ENCODE peak calls at places on chromosome 15, in seven cellular contexts. L is thoracic aorta; K is breast epithelium; S is fibroblast of lung; Y is CD8-positive, alpha-beta T cell; O is esophagus muscularis mucosa; Q is colonic mucosa. P is an unnamed sample. For H3K9me3, the result is how much of the 10 kb centered on the place peaks cover.

GRCh38 chr15:35427091-35427490 is 118.9 kb downstream of the DPH6 start:
- DNase-seq in Y (no peak), K (no peak), L (no peak), Q (no peak), S (peak), O (no peak), P (no peak)

GRCh38 chr15:31147943-31148621 is 46.6 kb upstream of the TRPM1 start:
- DNase-seq in S (no peak), K (no peak), Y (no peak), O (no peak), L (no peak), Q (no peak), P (no peak)

GRCh38 chr15:80489030-80489594 is 84.9 kb downstream of the ARNT2 start:
- DNase-seq in Q (no peak), Y (no peak), S (peak), L (no peak), O (no peak), K (no peak), P (no peak)

GRCh38 chr15:40146037-40146436 is 14.8 kb upstream of the BUB1B start:
- DNase-seq in Q (no peak), K (no peak), S (peak), O (no peak), Y (peak), L (no peak), P (no peak)

GRCh38 chr15:25683911-25684310 is 179.2 kb downstream of the ATP10A start:
- DNase-seq in Q (no peak), K (no peak), Y (peak), S (no peak), L (no peak), O (no peak), P (no peak)

GRCh38 chr15:31272558-31273257 is 53.9 kb upstream of the KLF13 start:
- DNase-seq in L (no peak), K (peak), S (no peak), O (peak), Q (peak), Y (peak), P (no peak)

GRCh38 chr15:65077981-65078352 is 1.4 kb downstream of the KBTBD13 start:
- DNase-seq in Y (peak), Q (peak), L (no peak), S (peak), K (peak), O (no peak), P (peak)

GRCh38 chr15:70428211-70428822 is 330.6 kb upstream of the TLE3 start:
- DNase-seq in Y (no peak), Q (no peak), L (no peak), O (no peak), K (peak), S (no peak), P (no peak)

GRCh38 chr15:40941528-40942336 is 11.5 kb upstream of the CHAC1 start:
- DNase-seq in Q (peak), K (peak), Y (peak), L (peak), S (peak), O (no peak), P (peak)

GRCh38 chr15:36831125-36831914 is 251.9 kb downstream of the CDIN1 start:
- DNase-seq in Q (no peak), O (no peak), L (no peak), S (peak), Y (no peak), K (no peak), P (no peak)

GRCh38 chr15:26564354-26564753 is 208.5 kb downstream of the GABRB3 start:
- DNase-seq in K (no peak), Q (no peak), S (no peak), L (no peak), Y (no peak), O (no peak), P (no peak)

GRCh38 chr15:50209804-50210203 is 27.8 kb downstream of the SLC27A2 start:
- DNase-seq in K (no peak), O (no peak), Q (no peak), S (no peak), L (no peak), Y (no peak), P (no peak)

GRCh38 chr15:25798207-25798931 is 64.8 kb downstream of the ATP10A start:
- DNase-seq in Q (no peak), L (no peak), K (no peak), Y (no peak), S (peak), O (peak), P (no peak)

GRCh38 chr15:58641660-58642059 is 107.8 kb downstream of the ADAM10 start:
- DNase-seq in Y (no peak), L (no peak), O (no peak), K (no peak), S (no peak), Q (no peak), P (no peak)

GRCh38 chr15:70192490-70192889 is 94.8 kb upstream of the TLE3 start:
- DNase-seq in O (no peak), K (no peak), Y (no peak), S (no peak), L (no peak), Q (no peak), P (no peak)

GRCh38 chr15:72338617-72339321 is 18.8 kb upstream of the CELF6 start:
- DNase-seq in Q (no peak), K (no peak), L (no peak), O (no peak), Y (no peak), S (peak), P (no peak)

GRCh38 chr15:73856458-73857192 is 16.7 kb upstream of the TBC1D21 start:
- DNase-seq in S (no peak), O (no peak), K (no peak), Q (no peak), L (no peak), Y (no peak), P (no peak)

GRCh38 chr15:70356062-70356860 is 258.5 kb upstream of the TLE3 start:
- DNase-seq in S (no peak), K (no peak), L (no peak), Y (peak), Q (no peak), O (peak), P (no peak)

GRCh38 chr15:39833515-39833981 is 50.9 kb upstream of the FSIP1 start:
- DNase-seq in Y (no peak), L (no peak), Q (no peak), K (no peak), S (peak), O (peak), P (no peak)

GRCh38 chr15:90742082-90742481 is 24.9 kb downstream of the BLM start:
- DNase-seq in S (no peak), Y (no peak), Q (no peak), K (no peak), L (no peak), O (no peak), P (no peak)

GRCh38 chr15:80788536-80788935 is 9.4 kb downstream of the CEMIP start:
- DNase-seq in O (no peak), Q (no peak), L (no peak), S (no peak), Y (no peak), K (no peak), P (no peak)

GRCh38 chr15:66995257-66995656 is 70.1 kb upstream of the SMAD3 start:
- DNase-seq in Y (peak), O (peak), S (peak), K (no peak), Q (no peak), L (no peak), P (no peak)

GRCh38 chr15:66454143-66454542 is 43.4 kb downstream of the SNAPC5 start:
- DNase-seq in L (no peak), Y (no peak), O (no peak), S (no peak), Q (no peak), K (no peak), P (no peak)

GRCh38 chr15:92580021-92580420 is 75.6 kb downstream of the FAM174B start:
- DNase-seq in K (no peak), O (no peak), Y (peak), L (no peak), Q (no peak), S (no peak), P (no peak)

GRCh38 chr15:74402873-74403589 is 30.7 kb downstream of the SEMA7A start:
- DNase-seq in O (no peak), L (no peak), Y (peak), S (no peak), Q (peak), K (no peak), P (no peak)

GRCh38 chr15:60701261-60702019 is 222.5 kb upstream of the ICE2 start:
- DNase-seq in L (no peak), Y (no peak), O (no peak), K (no peak), Q (no peak), S (no peak), P (no peak)

GRCh38 chr15:67080900-67081431 is 15.6 kb downstream of the SMAD3 start:
- DNase-seq in Y (no peak), K (no peak), Q (peak), L (peak), S (peak), O (no peak), P (no peak)

GRCh38 chr15:70964058-70964457 is 71.4 kb downstream of the LRRC49 start:
- DNase-seq in K (no peak), O (no peak), S (no peak), Q (no peak), Y (no peak), L (no peak), P (no peak)

GRCh38 chr15:62453356-62453755 is 288.3 kb upstream of the C2CD4B start:
- DNase-seq in Q (no peak), Y (no peak), O (no peak), K (no peak), L (no peak), S (no peak), P (no peak)

GRCh38 chr15:63722144-63722543 is 111.6 kb downstream of the HERC1 start:
- DNase-seq in S (no peak), Q (no peak), Y (no peak), L (no peak), K (no peak), O (no peak), P (no peak)

GRCh38 chr15:85494035-85494793 is 113.8 kb downstream of the AKAP13 start:
- DNase-seq in S (peak), O (no peak), K (no peak), Q (peak), L (no peak), Y (no peak), P (no peak)

GRCh38 chr15:79680721-79681120 is 216.1 kb downstream of the MTHFS start:
- DNase-seq in Y (no peak), K (no peak), O (no peak), L (no peak), Q (no peak), S (peak), P (no peak)

GRCh38 chr15:99762288-99762687 is 29.1 kb upstream of the LYSMD4 start:
- DNase-seq in S (peak), L (no peak), Q (no peak), O (no peak), K (no peak), Y (no peak), P (no peak)

GRCh38 chr15:72112111-72112510 is 5.8 kb downstream of the MYO9A start:
- DNase-seq in Q (no peak), Y (no peak), L (no peak), K (no peak), S (no peak), O (no peak), P (no peak)

GRCh38 chr15:71656425-71656824 is 153.9 kb upstream of the NR2E3 start:
- DNase-seq in O (peak), L (no peak), K (no peak), Y (no peak), Q (no peak), S (no peak), P (no peak)

DNA sequence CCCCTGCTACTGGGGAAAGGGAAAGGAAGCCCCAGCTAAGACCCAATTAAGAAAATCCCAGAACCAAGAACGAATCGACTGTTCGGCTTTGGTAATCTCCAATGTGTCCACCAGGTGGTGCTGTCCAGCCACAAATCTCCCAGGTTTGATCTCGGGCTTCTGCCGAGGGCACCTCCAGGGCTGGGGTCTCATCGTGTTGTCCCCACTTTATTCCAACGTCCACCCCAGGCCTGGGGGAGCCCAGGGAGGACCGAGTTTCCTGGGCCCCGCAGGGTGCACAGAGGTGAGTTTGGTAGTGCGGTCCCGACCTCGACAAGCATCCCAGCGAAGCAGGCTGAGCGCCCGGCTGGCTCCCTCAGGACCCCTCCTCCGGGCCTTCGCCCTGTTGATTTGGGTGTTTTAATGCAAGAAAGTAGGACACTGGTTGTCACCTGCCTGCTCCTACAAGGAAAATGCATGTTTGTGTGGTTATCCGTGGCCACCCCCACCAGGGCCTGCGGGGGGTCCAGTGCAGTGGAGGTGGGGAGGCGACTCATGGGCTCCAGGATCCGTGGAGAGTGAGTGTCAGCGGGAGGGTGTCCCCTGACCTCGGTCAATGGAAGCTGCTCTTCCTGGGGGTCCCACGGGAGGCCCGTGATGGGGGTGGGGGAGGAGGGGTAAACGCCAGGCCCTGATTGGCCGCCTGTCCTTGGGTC is 185.0 kb downstream of the GOLGA6L6 start:
- DNase-seq in K (peak), Q (no peak), L (no peak), S (no peak), Y (peak), O (peak), P (peak)
- H3K9me3 ChIP-seq in K (under half), Q (under half), L (under half), S (under half), Y (under half), O (under half), P (under half)

GRCh38 chr15:54722342-54722986 is 474.3 kb downstream of the RSL24D1 start:
- DNase-seq in Q (no peak), S (no peak), L (no peak), K (no peak), Y (no peak), O (no peak), P (no peak)

GRCh38 chr15:54719325-54719724 is 477.4 kb downstream of the RSL24D1 start:
- DNase-seq in Y (no peak), K (no peak), Q (no peak), O (no peak), L (no peak), S (no peak), P (no peak)
- H3K9me3 ChIP-seq in Y (under half), K (under half), Q (under half), O (under half), L (under half), S (under half), P (under half)

DNA sequence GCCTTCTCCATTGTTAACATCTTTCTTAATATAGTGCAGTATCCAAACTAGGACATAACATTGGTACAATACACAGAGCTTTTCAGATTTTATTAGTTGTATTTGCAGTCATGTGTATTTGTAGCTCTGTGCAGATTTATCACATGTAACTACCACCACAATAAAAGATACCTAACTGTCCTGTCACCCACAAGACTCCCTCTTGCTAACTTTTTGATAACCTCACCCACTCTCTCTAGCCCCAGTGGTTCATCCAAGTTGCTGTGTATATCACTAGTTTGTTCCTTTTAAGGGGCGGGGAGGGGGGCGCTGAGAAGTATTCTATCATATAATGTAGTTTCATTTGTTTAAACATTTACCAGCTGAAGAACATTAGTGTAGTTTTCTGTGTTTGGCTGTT is 46.1 kb downstream of the PIAS1 start:
- DNase-seq in O (no peak), L (no peak), K (no peak), S (no peak), Y (no peak), Q (no peak), P (no peak)
- H3K9me3 ChIP-seq in O (under half), L (under half), K (under half), S (under half), Y (under half), Q (under half), P (under half)

GRCh38 chr15:43360821-43361220 is 10.0 kb downstream of the ZSCAN29 start:
- DNase-seq in O (no peak), L (no peak), Y (no peak), Q (no peak), K (no peak), S (no peak), P (no peak)

DNA sequence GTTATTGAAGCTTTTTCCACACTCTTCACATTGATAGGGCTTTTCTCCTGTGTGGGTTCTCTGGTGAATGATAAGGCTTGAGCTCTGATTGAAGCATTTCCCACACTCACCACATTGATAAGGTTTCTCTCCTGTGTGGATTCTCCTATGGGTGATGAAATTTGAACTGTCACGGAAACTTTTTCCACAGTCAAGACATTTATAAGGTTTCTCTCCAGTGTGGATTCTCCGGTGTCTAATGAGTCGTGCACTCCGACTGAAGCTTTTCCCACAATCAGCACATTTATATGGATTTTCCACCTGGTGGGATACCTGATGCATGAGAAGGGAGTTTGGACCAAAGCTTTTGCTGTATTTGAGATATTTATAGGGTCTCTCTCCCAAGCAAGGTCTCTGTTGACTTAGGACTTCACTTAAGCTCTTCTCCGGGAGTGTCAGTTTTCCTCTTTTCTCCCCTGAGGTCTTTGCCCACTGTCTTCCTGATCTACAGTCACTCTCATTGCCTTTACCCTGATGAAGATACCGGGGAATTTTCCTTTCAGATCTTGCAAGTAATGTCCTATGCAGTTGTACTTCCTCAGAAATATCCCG is 9.4 kb downstream of the ZSCAN29 start:
- DNase-seq in S (peak), L (no peak), Q (no peak), O (no peak), Y (no peak), K (no peak), P (no peak)
- H3K9me3 ChIP-seq in S (under half), L (under half), Q (under half), O (half or more), Y (under half), K (half or more), P (under half)

GRCh38 chr15:87362531-87362930 is 894.0 kb downstream of the NTRK3 start:
- DNase-seq in K (no peak), Y (no peak), Q (no peak), S (peak), L (no peak), O (no peak), P (no peak)
- H3K9me3 ChIP-seq in K (under half), Y (under half), Q (under half), S (under half), L (under half), O (under half), P (under half)

GRCh38 chr15:54884312-54884711 is 312.4 kb downstream of the RSL24D1 start:
- DNase-seq in O (no peak), L (no peak), Q (no peak), S (no peak), K (no peak), Y (no peak), P (no peak)
- H3K9me3 ChIP-seq in O (under half), L (under half), Q (under half), S (under half), K (under half), Y (under half), P (under half)